ENCODE peak calls at places on chromosomes 13 and 19, in five cellular contexts. I, M, K, V and S are unnamed samples.

GRCh38 chr19:18141031-18141430 is 11.9 kb upstream of the PIK3R2 start:
- DNase-seq in I (no peak), K (no peak), M (no peak), V (no peak), S (no peak)

GRCh38 chr13:41813426-41813825 is 147.5 kb downstream of the VWA8 start:
- DNase-seq in M (no peak), I (no peak), V (no peak), K (no peak), S (no peak)

GRCh38 chr13:74574964-74575728 is 440.9 kb upstream of the KLF12 start:
- DNase-seq in V (no peak), K (no peak), I (no peak), M (no peak), S (no peak)

GRCh38 chr19:13018037-13018914 is 23.0 kb downstream of the NFIX start:
- DNase-seq in M (peak; percentile 64), I (peak; percentile 79), K (peak; percentile 71), V (peak; percentile 57), S (peak; percentile 82)

GRCh38 chr13:104295537-104295936 is 1229.3 kb upstream of the SLC10A2 start:
- DNase-seq in V (no peak), M (no peak), I (no peak), K (no peak), S (no peak)

GRCh38 chr13:78602561-78603239 is 652 bp downstream of the POU4F1 start:
- DNase-seq in K (no peak), I (no peak), M (no peak), V (no peak), S (no peak)

GRCh38 chr13:109422163-109422562 is 364.2 kb downstream of the IRS2 start:
- DNase-seq in V (no peak), M (no peak), K (no peak), I (no peak), S (peak; percentile 29)

GRCh38 chr19:47798904-47799266 is 5.5 kb downstream of the TPRX1 start:
- DNase-seq in I (no peak), K (no peak), V (no peak), M (no peak), S (no peak)

GRCh38 chr19:47020992-47021496 is 1.4 kb downstream of the NPAS1 start:
- DNase-seq in K (no peak), I (no peak), M (no peak), V (no peak), S (no peak)

GRCh38 chr19:912181-913079 is 589 bp downstream of the R3HDM4 start:
- DNase-seq in V (no peak), K (no peak), M (no peak), I (no peak), S (no peak)

GRCh38 chr13:28819748-28820098 is 416 bp upstream of the MTUS2 start:
- DNase-seq in V (peak; percentile 28), I (peak; percentile 81), K (no peak), M (no peak), S (peak; percentile 23)

GRCh38 chr13:105814902-105815250 is 720.6 kb downstream of the EFNB2 start:
- DNase-seq in I (no peak), M (no peak), V (no peak), K (no peak), S (no peak)
- TF ChIP-seq POLR2A in I (no peak), M (no peak), V (no peak), K (no peak), S (no peak)

GRCh38 chr19:45047188-45047797 is 8.4 kb downstream of the CLASRP start:
- DNase-seq in I (no peak), V (no peak), M (no peak), K (no peak), S (no peak)
- H3K27me3 ChIP-seq in I (no peaks in the 10 kb centered on the region), V (no peaks in the 10 kb centered on the region), M (no peaks in the 10 kb centered on the region), K (no peaks in the 10 kb centered on the region), S (no peaks in the 10 kb centered on the region)

GRCh38 chr19:40422428-40423226 is 3.2 kb downstream of the SERTAD1 start:
- DNase-seq in V (no peak), I (no peak), K (no peak), M (no peak), S (no peak)

GRCh38 chr19:40420451-40420765 is 5.4 kb downstream of the SERTAD1 start:
- DNase-seq in I (no peak), M (no peak), V (no peak), K (no peak), S (no peak)

GRCh38 chr19:40421468-40421778 is 4.4 kb downstream of the SERTAD1 start:
- DNase-seq in V (no peak), I (no peak), K (no peak), M (no peak), S (no peak)

GRCh38 chr19:40419780-40420179 is 6.0 kb downstream of the SERTAD1 start:
- DNase-seq in V (no peak), I (no peak), K (no peak), M (no peak), S (no peak)

GRCh38 chr19:40420766-40421467 is 4.9 kb downstream of the SERTAD1 start:
- DNase-seq in V (peak; percentile 96), K (peak; percentile 95), M (peak; percentile 89), I (peak; percentile 97), S (peak; percentile 96)
- TF ChIP-seq POLR2A in V (peak; percentile 98), K (peak; percentile 86), M (peak; percentile 97), I (peak; percentile 86), S (peak; percentile 96)

DNA sequence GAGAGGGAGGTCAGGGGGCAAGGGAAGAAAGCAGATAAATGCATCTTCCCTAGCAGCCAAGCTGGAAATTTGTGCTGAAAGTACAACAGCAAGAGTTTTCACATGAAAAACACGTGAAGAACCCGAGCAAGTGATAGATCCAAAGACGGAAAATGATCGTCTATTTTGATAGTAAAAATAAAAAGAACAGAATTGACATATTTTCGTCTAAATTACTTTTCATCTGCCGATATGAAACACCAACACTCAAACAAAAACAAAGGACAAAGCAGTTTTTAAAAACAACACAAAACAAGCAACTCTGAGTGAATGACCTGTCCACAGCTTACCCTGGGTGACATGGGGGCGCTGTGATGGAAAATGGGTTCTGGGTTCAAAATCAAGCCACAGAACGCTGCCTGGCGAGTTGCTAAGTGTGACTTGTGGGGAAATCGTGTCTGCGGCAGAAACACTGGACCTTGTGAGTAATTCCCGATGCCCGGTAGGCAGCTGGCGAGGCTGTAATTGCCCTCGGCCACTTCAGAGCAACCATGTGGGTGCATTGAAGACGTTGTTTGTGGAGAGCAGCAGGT is 7.3 kb downstream of the SOX1 start:
- DNase-seq in K (no peak), V (no peak), M (no peak), I (no peak), S (no peak)
- H3K27me3 ChIP-seq in K (peaks cover 5% of the 10 kb centered on the region), V (peaks cover 98% of the 10 kb centered on the region), M (peaks cover 7% of the 10 kb centered on the region), I (peaks cover 91% of the 10 kb centered on the region), S (peaks cover 85% of the 10 kb centered on the region)

GRCh38 chr13:100525453-100526298 is 62.9 kb downstream of the GGACT start:
- DNase-seq in V (no peak), M (no peak), I (no peak), K (no peak), S (no peak)
- TF ChIP-seq POLR2A in V (no peak), M (no peak), I (no peak), K (no peak), S (no peak)

GRCh38 chr13:33017410-33017929 is 1.2 kb downstream of the KL start:
- DNase-seq in V (peak; percentile 44), K (no peak), M (peak; percentile 69), I (no peak), S (no peak)

GRCh38 chr13:33015791-33016323 is 366 bp upstream of the KL start:
- DNase-seq in M (no peak), V (peak; percentile 47), I (peak; percentile 70), K (peak; percentile 51), S (peak; percentile 11)

GRCh38 chr13:33014291-33014690 is 1.9 kb upstream of the KL start:
- DNase-seq in K (no peak), M (no peak), I (no peak), V (no peak), S (no peak)

GRCh38 chr13:33016414-33017409 is at the start of gene KL:
- DNase-seq in M (no peak), K (no peak), I (peak; percentile 78), V (peak; percentile 20), S (peak; percentile 24)

GRCh38 chr13:33015275-33015674 is 948 bp upstream of the KL start:
- DNase-seq in I (no peak), K (no peak), M (peak; percentile 27), V (no peak), S (no peak)
- H3K27me3 ChIP-seq in I (no peaks in the 10 kb centered on the region), K (peaks cover 2% of the 10 kb centered on the region), M (no peaks in the 10 kb centered on the region), V (peaks cover 30% of the 10 kb centered on the region), S (no peaks in the 10 kb centered on the region)

GRCh38 chr19:52191951-52192350 is 2.1 kb downstream of the PPP2R1A start:
- DNase-seq in V (no peak), K (no peak), M (no peak), I (no peak), S (no peak)
- TF ChIP-seq POLR2A in V (no peak), K (no peak), M (no peak), I (peak; percentile 37), S (no peak)

GRCh38 chr13:31434613-31435012 is 234.8 kb downstream of the B3GLCT start:
- DNase-seq in M (no peak), K (no peak), V (no peak), I (no peak), S (no peak)

GRCh38 chr13:31436478-31436877 is 236.7 kb downstream of the B3GLCT start:
- DNase-seq in I (no peak), M (no peak), V (no peak), K (no peak), S (no peak)

GRCh38 chr13:31441804-31442487 is 242.2 kb downstream of the B3GLCT start:
- DNase-seq in V (no peak), M (peak; percentile 24), K (no peak), I (peak; percentile 75), S (peak; percentile 26)

GRCh38 chr13:31440132-31440531 is 240.4 kb downstream of the B3GLCT start:
- DNase-seq in M (no peak), K (no peak), I (no peak), V (no peak), S (no peak)

DNA sequence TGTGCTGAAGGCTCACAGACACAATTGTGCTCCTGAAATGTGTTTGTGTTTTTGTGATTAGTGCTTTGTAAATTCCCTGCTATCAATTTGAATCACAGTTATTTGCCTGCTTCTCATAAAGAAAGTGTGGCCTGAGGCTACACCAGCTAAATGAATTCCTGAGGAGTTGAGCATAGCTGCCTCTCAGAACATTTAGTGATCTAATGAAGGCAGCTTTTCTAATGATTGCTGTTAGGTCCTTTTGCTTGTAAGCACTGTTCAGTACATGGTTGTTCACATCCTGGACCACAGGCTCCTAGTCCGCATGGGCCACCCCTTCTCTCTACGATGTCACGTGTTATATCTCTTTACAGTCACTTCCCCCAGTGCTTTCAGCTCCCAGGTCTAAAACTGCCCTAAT is 238.2 kb downstream of the B3GLCT start:
- DNase-seq in K (no peak), V (no peak), I (no peak), M (no peak), S (no peak)
- H3K27me3 ChIP-seq in K (no peaks in the 10 kb centered on the region), V (no peaks in the 10 kb centered on the region), I (no peaks in the 10 kb centered on the region), M (no peaks in the 10 kb centered on the region), S (peaks cover 4% of the 10 kb centered on the region)

DNA sequence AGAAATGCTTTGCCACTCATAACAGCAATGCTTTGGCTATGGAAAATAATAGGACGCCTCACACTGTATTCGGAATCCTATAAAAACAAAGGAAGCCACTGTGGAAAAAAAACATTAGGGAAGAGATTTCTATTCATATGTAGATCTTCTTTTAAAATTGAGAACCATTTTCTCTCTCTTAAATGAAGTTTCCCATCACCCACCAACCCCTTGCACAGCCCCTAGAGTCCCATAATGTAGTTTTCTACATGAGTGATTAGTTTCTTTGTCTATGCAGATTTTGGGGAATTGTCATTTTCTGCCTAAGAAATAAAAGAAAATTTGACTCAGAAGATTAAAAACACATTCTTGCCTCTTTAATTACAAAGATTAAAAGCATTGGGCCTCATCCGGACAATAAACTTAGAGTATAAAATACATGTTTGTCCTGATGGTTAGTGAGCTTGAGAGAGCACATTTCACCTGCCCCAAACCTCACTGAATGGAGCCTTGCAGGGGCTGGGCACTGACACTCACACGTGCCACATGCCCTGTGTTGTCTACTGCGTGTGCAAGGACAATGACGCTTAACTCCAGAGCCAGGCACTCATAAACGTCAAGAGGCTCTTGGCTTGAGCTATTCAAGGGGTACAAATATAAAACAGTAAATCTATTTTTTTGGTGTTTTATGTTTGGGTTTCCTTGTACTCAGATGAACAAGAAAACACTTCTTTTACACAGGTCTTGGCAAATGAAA is 40.0 kb upstream of the KL start:
- DNase-seq in M (no peak), I (no peak), K (no peak), V (no peak), S (no peak)
- TF ChIP-seq POLR2A in M (no peak), I (no peak), K (no peak), V (no peak), S (no peak)